ENCODE peak calls at places on chromosome 19, in seven cellular contexts. X is RKO, M is AG10803, U is iris pigment epithelial cell, E is NCI-H2107, G is germinal center, Q is H54. Z is an unnamed sample.

GRCh38 chr19:57664269-57665127 is 4.2 kb upstream of the ZSCAN4 start:
- DNase-seq in X (no peak), M (peak; percentile 50), U (peak; percentile 38), E (no peak), G (peak; percentile 21), Q (peak; percentile 76), Z (no peak)

GRCh38 chr19:41928221-41928683 is at the start of gene ERFL:
- DNase-seq in X (peak; percentile 43), M (no peak), U (no peak), E (no peak), G (no peak), Q (peak; percentile 87), Z (no peak)

GRCh38 chr19:18313398-18313797 is 9.5 kb downstream of the LSM4 start:
- DNase-seq in X (no peak), M (no peak), U (no peak), E (no peak), G (no peak), Q (no peak), Z (no peak)

GRCh38 chr19:10333758-10334339 is 520 bp upstream of the RAVER1 start:
- DNase-seq in X (peak; percentile 42), M (no peak), U (peak; percentile 18), E (no peak), G (no peak), Q (no peak), Z (no peak)

GRCh38 chr19:18700501-18701249 is 17.2 kb downstream of the CRTC1 start:
- DNase-seq in X (no peak), M (peak; percentile 54), U (peak; percentile 72), E (peak; percentile 58), G (peak; percentile 91), Q (peak; percentile 91), Z (peak; percentile 94)

GRCh38 chr19:55179570-55180484 is at the start of gene SYT5:
- DNase-seq in X (peak; percentile 39), M (no peak), U (no peak), E (no peak), G (peak; percentile 79), Q (no peak), Z (no peak)

GRCh38 chr19:29680447-29680846 is 15.2 kb downstream of the PLEKHF1 start:
- DNase-seq in X (no peak), M (no peak), U (no peak), E (no peak), G (peak; percentile 65), Q (no peak), Z (no peak)

GRCh38 chr19:15934332-15935078 is at the start of gene CYP4F11:
- DNase-seq in X (peak; percentile 9), M (no peak), U (no peak), E (peak; percentile 14), G (no peak), Q (peak; percentile 81), Z (peak; percentile 81)

GRCh38 chr19:58549664-58550361 is 5.1 kb downstream of the CHMP2A start:
- DNase-seq in X (no peak), M (no peak), U (no peak), E (no peak), G (no peak), Q (no peak), Z (no peak)

GRCh38 chr19:15623711-15624318 is 8.8 kb downstream of the CYP4F8 start:
- DNase-seq in X (peak; percentile 36), M (no peak), U (no peak), E (no peak), G (no peak), Q (no peak), Z (no peak)

GRCh38 chr19:9836021-9836420 is 903 bp downstream of the PIN1 start:
- DNase-seq in X (peak; percentile 76), M (peak; percentile 51), U (peak; percentile 59), E (no peak), G (no peak), Q (no peak), Z (no peak)

GRCh38 chr19:17743874-17744273 is 7.4 kb upstream of the FCHO1 start:
- DNase-seq in X (peak; percentile 60), M (peak; percentile 33), U (peak; percentile 30), E (no peak), G (no peak), Q (no peak), Z (no peak)

GRCh38 chr19:46431824-46432223 is 3.1 kb upstream of the PNMA8C start:
- DNase-seq in X (no peak), M (no peak), U (no peak), E (no peak), G (no peak), Q (no peak), Z (no peak)

GRCh38 chr19:46524272-46524671 is 28.6 kb upstream of the PNMA8B start:
- DNase-seq in X (no peak), M (no peak), U (no peak), E (no peak), G (no peak), Q (no peak), Z (no peak)

GRCh38 chr19:42693760-42694350 is 46.4 kb downstream of the PSG3 start:
- DNase-seq in X (peak; percentile 62), M (peak; percentile 54), U (peak; percentile 58), E (no peak), G (peak; percentile 8), Q (peak; percentile 68), Z (no peak)

GRCh38 chr19:56076413-56076998 is 44.6 kb downstream of the ZNF787 start:
- DNase-seq in X (peak; percentile 56), M (peak; percentile 45), U (peak; percentile 61), E (peak; percentile 2), G (peak; percentile 58), Q (peak; percentile 89), Z (no peak)

GRCh38 chr19:46205183-46205984 is 24.2 kb upstream of the IGFL1 start:
- DNase-seq in X (no peak), M (no peak), U (no peak), E (no peak), G (no peak), Q (no peak), Z (no peak)

GRCh38 chr19:3678188-3678587 is 22.1 kb downstream of the PIP5K1C start:
- DNase-seq in X (no peak), M (no peak), U (no peak), E (no peak), G (no peak), Q (no peak), Z (no peak)

GRCh38 chr19:13398780-13399726 is 107.2 kb downstream of the CACNA1A start:
- DNase-seq in X (peak; percentile 82), M (peak; percentile 86), U (peak; percentile 73), E (no peak), G (no peak), Q (peak; percentile 63), Z (no peak)

GRCh38 chr19:51398096-51398704 is 7.8 kb upstream of the C19orf84 start:
- DNase-seq in X (peak; percentile 68), M (peak; percentile 36), U (peak; percentile 38), E (no peak), G (peak; percentile 45), Q (peak; percentile 14), Z (no peak)

GRCh38 chr19:48558018-48558684 is 6.2 kb downstream of the SULT2B1 start:
- DNase-seq in X (no peak), M (peak; percentile 70), U (peak; percentile 63), E (no peak), G (no peak), Q (no peak), Z (no peak)

GRCh38 chr19:54551293-54551692 is 22.3 kb upstream of the LILRA2 start:
- DNase-seq in X (no peak), M (no peak), U (no peak), E (no peak), G (no peak), Q (no peak), Z (peak; percentile 5)

GRCh38 chr19:2154587-2155075 is 3.3 kb upstream of the AP3D1 start:
- DNase-seq in X (peak; percentile 36), M (no peak), U (no peak), E (no peak), G (no peak), Q (no peak), Z (no peak)

GRCh38 chr19:6801397-6802086 is 29.0 kb downstream of the VAV1 start:
- DNase-seq in X (no peak), M (no peak), U (peak; percentile 22), E (no peak), G (peak; percentile 81), Q (peak; percentile 51), Z (peak; percentile 93)

GRCh38 chr19:31676271-31677004 is 327.2 kb upstream of the TSHZ3 start:
- DNase-seq in X (peak; percentile 58), M (no peak), U (no peak), E (no peak), G (no peak), Q (no peak), Z (peak; percentile 74)

GRCh38 chr19:2270572-2271515 is 11.1 kb downstream of the PEAK3 start:
- DNase-seq in X (peak; percentile 79), M (peak; percentile 86), U (peak; percentile 89), E (no peak), G (peak; percentile 80), Q (peak; percentile 82), Z (peak; percentile 97)

GRCh38 chr19:55255618-55256423 is 3.0 kb downstream of the PPP6R1 start:
- DNase-seq in X (peak; percentile 82), M (peak; percentile 15), U (peak; percentile 41), E (no peak), G (peak; percentile 53), Q (peak; percentile 97), Z (no peak)

GRCh38 chr19:52140077-52140710 is 456 bp upstream of the ZNF616 start:
- DNase-seq in X (peak; percentile 16), M (no peak), U (no peak), E (no peak), G (peak; percentile 98), Q (no peak), Z (no peak)

GRCh38 chr19:14632286-14632685 is 42.4 kb downstream of the ADGRE3 start:
- DNase-seq in X (peak; percentile 64), M (no peak), U (peak; percentile 52), E (no peak), G (peak; percentile 78), Q (peak; percentile 35), Z (no peak)

GRCh38 chr19:1252221-1252817 is 3.9 kb downstream of the MIDN start:
- DNase-seq in X (peak; percentile 84), M (peak; percentile 99), U (peak; percentile 87), E (no peak), G (peak; percentile 44), Q (peak; percentile 71), Z (peak; percentile 98)

GRCh38 chr19:48391100-48392005 is at the start of gene KDELR1:
- DNase-seq in X (peak; percentile 64), M (peak; percentile 66), U (peak; percentile 58), E (no peak), G (peak; percentile 88), Q (no peak), Z (no peak)